ENCODE peak calls at places on chromosomes 16 and 17, in four cellular contexts. One of them, this sample, is unnamed.

GRCh38 chr16:49495596-49496355 is 122.2 kb downstream of the C16orf78 start:
- DNase-seq in tibial artery: no peak
- DNase-seq in CD8-positive, alpha-beta memory T cell: no peak
- DNase-seq in mammary epithelial cell: no peak
- DNase-seq in this sample: no peak

GRCh38 chr17:27628376-27628775 is 2.6 kb upstream of the LGALS9 start:
- DNase-seq in tibial artery: no peak
- DNase-seq in CD8-positive, alpha-beta memory T cell: no peak
- DNase-seq in mammary epithelial cell: no peak
- DNase-seq in this sample: no peak

GRCh38 chr16:29868396-29868795 is 5.4 kb upstream of the CDIPT start:
- DNase-seq in tibial artery: no peak
- DNase-seq in CD8-positive, alpha-beta memory T cell: no peak
- DNase-seq in mammary epithelial cell: no peak
- DNase-seq in this sample: no peak

GRCh38 chr17:17779015-17779611 is 57.7 kb downstream of the SREBF1 start:
- DNase-seq in tibial artery: no peak
- DNase-seq in CD8-positive, alpha-beta memory T cell: no peak
- DNase-seq in mammary epithelial cell: no peak
- DNase-seq in this sample: no peak

GRCh38 chr17:60817187-60817586 is 139.5 kb downstream of the BCAS3 start:
- DNase-seq in tibial artery: no peak
- DNase-seq in CD8-positive, alpha-beta memory T cell: no peak
- DNase-seq in mammary epithelial cell: peak; percentile 66
- DNase-seq in this sample: peak; percentile 49

GRCh38 chr16:48271728-48272127 is 24.4 kb upstream of the ABCC11 start:
- DNase-seq in tibial artery: no peak
- DNase-seq in CD8-positive, alpha-beta memory T cell: no peak
- DNase-seq in mammary epithelial cell: no peak
- DNase-seq in this sample: no peak

GRCh38 chr17:79160980-79161621 is 86.5 kb downstream of the ENGASE start:
- DNase-seq in tibial artery: no peak
- DNase-seq in CD8-positive, alpha-beta memory T cell: no peak
- DNase-seq in mammary epithelial cell: no peak
- DNase-seq in this sample: no peak

GRCh38 chr17:75077490-75078096 is 10.2 kb upstream of the SLC16A5 start:
- DNase-seq in tibial artery: peak; percentile 70
- DNase-seq in CD8-positive, alpha-beta memory T cell: peak; percentile 64
- DNase-seq in mammary epithelial cell: no peak
- DNase-seq in this sample: no peak

GRCh38 chr17:82615084-82616020 is 32.9 kb downstream of the WDR45B start:
- DNase-seq in tibial artery: no peak
- DNase-seq in CD8-positive, alpha-beta memory T cell: no peak
- DNase-seq in mammary epithelial cell: no peak
- DNase-seq in this sample: no peak

GRCh38 chr16:59045496-59045895 is 311.4 kb upstream of the GOT2 start:
- DNase-seq in tibial artery: no peak
- DNase-seq in CD8-positive, alpha-beta memory T cell: no peak
- DNase-seq in mammary epithelial cell: no peak
- DNase-seq in this sample: no peak

GRCh38 chr17:76121932-76122383 is 18.4 kb upstream of the EXOC7 start:
- DNase-seq in tibial artery: no peak
- DNase-seq in CD8-positive, alpha-beta memory T cell: no peak
- DNase-seq in mammary epithelial cell: no peak
- DNase-seq in this sample: no peak

GRCh38 chr16:4033951-4034350 is 82.3 kb downstream of the ADCY9 start:
- DNase-seq in tibial artery: no peak
- DNase-seq in CD8-positive, alpha-beta memory T cell: no peak
- DNase-seq in mammary epithelial cell: no peak
- DNase-seq in this sample: no peak

GRCh38 chr16:12543700-12544476 is 259.8 kb downstream of the CPPED1 start:
- DNase-seq in tibial artery: no peak
- DNase-seq in CD8-positive, alpha-beta memory T cell: no peak
- DNase-seq in mammary epithelial cell: no peak
- DNase-seq in this sample: no peak

GRCh38 chr16:3729161-3730112 is 12.1 kb upstream of the TRAP1 start:
- DNase-seq in tibial artery: no peak
- DNase-seq in CD8-positive, alpha-beta memory T cell: no peak
- DNase-seq in mammary epithelial cell: no peak
- DNase-seq in this sample: no peak

GRCh38 chr16:9102943-9103342 is 11.5 kb downstream of the HAPSTR1 start:
- DNase-seq in tibial artery: no peak
- DNase-seq in CD8-positive, alpha-beta memory T cell: peak; percentile 54
- DNase-seq in mammary epithelial cell: no peak
- DNase-seq in this sample: no peak

GRCh38 chr16:89326721-89327120 is 109.2 kb downstream of the ZNF778 start:
- DNase-seq in tibial artery: no peak
- DNase-seq in CD8-positive, alpha-beta memory T cell: peak; percentile 16
- DNase-seq in mammary epithelial cell: no peak
- DNase-seq in this sample: no peak

GRCh38 chr16:27199747-27200146 is 3.6 kb upstream of the KDM8 start:
- DNase-seq in tibial artery: no peak
- DNase-seq in CD8-positive, alpha-beta memory T cell: no peak
- DNase-seq in mammary epithelial cell: peak; percentile 42
- DNase-seq in this sample: peak; percentile 20

GRCh38 chr17:10598620-10599019 is 49.2 kb upstream of the MYH2 start:
- DNase-seq in tibial artery: no peak
- DNase-seq in CD8-positive, alpha-beta memory T cell: no peak
- DNase-seq in mammary epithelial cell: no peak
- DNase-seq in this sample: no peak

GRCh38 chr16:66937725-66938337 is 2.5 kb downstream of the CES2 start:
- DNase-seq in tibial artery: no peak
- DNase-seq in CD8-positive, alpha-beta memory T cell: no peak
- DNase-seq in mammary epithelial cell: no peak
- DNase-seq in this sample: no peak

GRCh38 chr17:72587773-72588511 is 467.1 kb downstream of the SOX9 start:
- DNase-seq in tibial artery: no peak
- DNase-seq in CD8-positive, alpha-beta memory T cell: no peak
- DNase-seq in mammary epithelial cell: peak; percentile 65
- DNase-seq in this sample: no peak

GRCh38 chr16:12901597-12902436 is at the start of gene SHISA9:
- DNase-seq in tibial artery: no peak
- DNase-seq in CD8-positive, alpha-beta memory T cell: no peak
- DNase-seq in mammary epithelial cell: peak; percentile 39
- DNase-seq in this sample: no peak

GRCh38 chr17:58398574-58399266 is 18.6 kb downstream of the RNF43 start:
- DNase-seq in tibial artery: no peak
- DNase-seq in CD8-positive, alpha-beta memory T cell: no peak
- DNase-seq in mammary epithelial cell: no peak
- DNase-seq in this sample: no peak

GRCh38 chr17:56600246-56600645 is 6.7 kb downstream of the NOG start:
- DNase-seq in tibial artery: no peak
- DNase-seq in CD8-positive, alpha-beta memory T cell: no peak
- DNase-seq in mammary epithelial cell: no peak
- DNase-seq in this sample: no peak

GRCh38 chr16:73116576-73116975 is 68.6 kb upstream of the ZFHX3 start:
- DNase-seq in tibial artery: no peak
- DNase-seq in CD8-positive, alpha-beta memory T cell: no peak
- DNase-seq in mammary epithelial cell: no peak
- DNase-seq in this sample: no peak

GRCh38 chr16:84084570-84085270 is 32.0 kb downstream of the MBTPS1 start:
- DNase-seq in tibial artery: no peak
- DNase-seq in CD8-positive, alpha-beta memory T cell: peak; percentile 81
- DNase-seq in mammary epithelial cell: peak; percentile 44
- DNase-seq in this sample: peak; percentile 51

GRCh38 chr16:89615596-89616090 is 2.2 kb downstream of the DPEP1 start:
- DNase-seq in tibial artery: no peak
- DNase-seq in CD8-positive, alpha-beta memory T cell: no peak
- DNase-seq in mammary epithelial cell: no peak
- DNase-seq in this sample: no peak

GRCh38 chr17:51128089-51128488 is 7.4 kb upstream of the SPAG9 start:
- DNase-seq in tibial artery: no peak
- DNase-seq in CD8-positive, alpha-beta memory T cell: no peak
- DNase-seq in mammary epithelial cell: no peak
- DNase-seq in this sample: no peak

GRCh38 chr17:45096141-45096540 is 35.0 kb downstream of the NMT1 start:
- DNase-seq in tibial artery: no peak
- DNase-seq in CD8-positive, alpha-beta memory T cell: no peak
- DNase-seq in mammary epithelial cell: peak; percentile 20
- DNase-seq in this sample: peak; percentile 39

GRCh38 chr16:3952342-3953131 is 72.0 kb upstream of the CREBBP start:
- DNase-seq in tibial artery: peak; percentile 94
- DNase-seq in CD8-positive, alpha-beta memory T cell: no peak
- DNase-seq in mammary epithelial cell: no peak
- DNase-seq in this sample: peak; percentile 84

GRCh38 chr16:68417711-68418301 is 30.5 kb downstream of the SMPD3 start:
- DNase-seq in tibial artery: no peak
- DNase-seq in CD8-positive, alpha-beta memory T cell: peak; percentile 88
- DNase-seq in mammary epithelial cell: peak; percentile 66
- DNase-seq in this sample: no peak

GRCh38 chr16:77480671-77481315 is 46.0 kb upstream of the ADAMTS18 start:
- DNase-seq in tibial artery: peak; percentile 26
- DNase-seq in CD8-positive, alpha-beta memory T cell: no peak
- DNase-seq in mammary epithelial cell: no peak
- DNase-seq in this sample: no peak

DNA sequence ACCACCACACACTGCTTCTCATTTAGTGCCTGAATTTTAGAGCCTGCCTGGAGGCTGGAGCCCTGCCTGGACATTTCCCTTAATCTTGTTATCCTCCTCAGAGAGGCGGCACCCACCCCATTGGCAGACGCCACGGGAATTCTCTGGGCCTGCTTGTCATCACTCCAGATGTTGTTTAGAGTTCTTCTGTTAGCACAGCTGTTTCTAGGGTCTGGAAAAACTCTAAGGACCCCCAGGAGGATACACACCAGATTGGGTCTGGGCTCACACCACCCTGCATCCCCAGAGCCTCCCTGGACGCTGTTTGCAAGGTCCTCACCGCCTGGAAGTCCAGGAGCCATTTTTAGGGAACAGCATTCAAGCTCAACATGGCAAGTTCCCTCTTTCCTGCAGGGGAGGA is 565 bp upstream of the XAF1 start:
- DNase-seq in tibial artery: peak; percentile 44
- DNase-seq in CD8-positive, alpha-beta memory T cell: no peak
- DNase-seq in mammary epithelial cell: no peak
- DNase-seq in this sample: no peak
- H3K4me1 ChIP-seq in tibial artery: peaks cover 53% of the 10 kb centered on the region
- H3K4me1 ChIP-seq in CD8-positive, alpha-beta memory T cell: peaks cover 42% of the 10 kb centered on the region
- H3K4me1 ChIP-seq in mammary epithelial cell: peaks cover 24% of the 10 kb centered on the region
- H3K4me1 ChIP-seq in this sample: peaks cover 53% of the 10 kb centered on the region

GRCh38 chr17:8225813-8226535 is 15.6 kb upstream of the AURKB start:
- DNase-seq in tibial artery: peak; percentile 60
- DNase-seq in CD8-positive, alpha-beta memory T cell: peak; percentile 77
- DNase-seq in mammary epithelial cell: peak; percentile 75
- DNase-seq in this sample: peak; percentile 86

GRCh38 chr17:8227238-8227581 is 16.8 kb upstream of the AURKB start:
- DNase-seq in tibial artery: no peak
- DNase-seq in CD8-positive, alpha-beta memory T cell: no peak
- DNase-seq in mammary epithelial cell: no peak
- DNase-seq in this sample: no peak

GRCh38 chr17:8223356-8224063 is 13.1 kb upstream of the AURKB start:
- DNase-seq in tibial artery: peak; percentile 69
- DNase-seq in CD8-positive, alpha-beta memory T cell: peak; percentile 70
- DNase-seq in mammary epithelial cell: no peak
- DNase-seq in this sample: peak; percentile 70

GRCh38 chr17:8224891-8225812 is 14.8 kb upstream of the AURKB start:
- DNase-seq in tibial artery: no peak
- DNase-seq in CD8-positive, alpha-beta memory T cell: no peak
- DNase-seq in mammary epithelial cell: no peak
- DNase-seq in this sample: no peak

GRCh38 chr17:8226536-8227237 is 16.3 kb upstream of the AURKB start:
- DNase-seq in tibial artery: peak; percentile 83
- DNase-seq in CD8-positive, alpha-beta memory T cell: peak; percentile 50
- DNase-seq in mammary epithelial cell: peak; percentile 89
- DNase-seq in this sample: peak; percentile 97
- H3K4me3 ChIP-seq in tibial artery: peak overlapping the region; percentile 30
- H3K4me3 ChIP-seq in CD8-positive, alpha-beta memory T cell: peak overlapping the region; percentile 40
- H3K4me3 ChIP-seq in mammary epithelial cell: peak overlapping the region; percentile 24
- H3K4me3 ChIP-seq in this sample: peak overlapping the region; percentile 36

DNA sequence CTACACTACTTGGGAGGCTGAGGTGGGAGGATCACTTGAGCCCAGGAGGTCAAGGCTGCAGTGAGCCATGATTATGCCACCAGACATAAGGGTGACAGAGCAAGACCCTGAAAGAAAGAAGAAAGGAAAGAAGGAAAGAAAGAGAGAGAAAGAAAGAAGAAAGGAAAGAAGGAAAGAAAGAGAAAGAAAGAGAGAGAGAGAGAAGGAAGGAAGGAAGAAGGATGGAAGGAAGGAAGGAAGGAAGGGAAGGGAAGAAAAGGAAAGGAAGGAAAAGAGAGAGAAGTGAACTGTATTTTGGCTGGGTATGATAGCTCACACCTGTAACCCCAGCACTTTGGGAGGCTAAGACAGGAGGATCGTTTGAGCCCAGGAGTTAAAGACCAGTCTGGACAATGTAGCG is 24.3 kb upstream of the PYY start:
- DNase-seq in tibial artery: no peak
- DNase-seq in CD8-positive, alpha-beta memory T cell: no peak
- DNase-seq in mammary epithelial cell: no peak
- DNase-seq in this sample: no peak
- H3K4me1 ChIP-seq in tibial artery: no peaks in the 10 kb centered on the region
- H3K4me1 ChIP-seq in CD8-positive, alpha-beta memory T cell: no peaks in the 10 kb centered on the region
- H3K4me1 ChIP-seq in mammary epithelial cell: no peaks in the 10 kb centered on the region
- H3K4me1 ChIP-seq in this sample: no peaks in the 10 kb centered on the region

GRCh38 chr17:48294989-48295892 is 134.8 kb downstream of the SKAP1 start:
- DNase-seq in tibial artery: no peak
- DNase-seq in CD8-positive, alpha-beta memory T cell: no peak
- DNase-seq in mammary epithelial cell: no peak
- DNase-seq in this sample: no peak
- H3K4me3 ChIP-seq in tibial artery: no peak overlapping the region
- H3K4me3 ChIP-seq in CD8-positive, alpha-beta memory T cell: peak overlapping the region; percentile 31
- H3K4me3 ChIP-seq in mammary epithelial cell: no peak overlapping the region
- H3K4me3 ChIP-seq in this sample: no peak overlapping the region

GRCh38 chr16:56116577-56116964 is 74.7 kb upstream of the GNAO1 start:
- DNase-seq in tibial artery: no peak
- DNase-seq in CD8-positive, alpha-beta memory T cell: no peak
- DNase-seq in mammary epithelial cell: no peak
- DNase-seq in this sample: no peak

GRCh38 chr16:56119138-56119537 is 72.2 kb upstream of the GNAO1 start:
- DNase-seq in tibial artery: no peak
- DNase-seq in CD8-positive, alpha-beta memory T cell: no peak
- DNase-seq in mammary epithelial cell: no peak
- DNase-seq in this sample: no peak

GRCh38 chr16:56122251-56122650 is 69.0 kb upstream of the GNAO1 start:
- DNase-seq in tibial artery: no peak
- DNase-seq in CD8-positive, alpha-beta memory T cell: no peak
- DNase-seq in mammary epithelial cell: no peak
- DNase-seq in this sample: no peak

GRCh38 chr16:56120447-56121155 is 70.7 kb upstream of the GNAO1 start:
- DNase-seq in tibial artery: no peak
- DNase-seq in CD8-positive, alpha-beta memory T cell: no peak
- DNase-seq in mammary epithelial cell: no peak
- DNase-seq in this sample: no peak

DNA sequence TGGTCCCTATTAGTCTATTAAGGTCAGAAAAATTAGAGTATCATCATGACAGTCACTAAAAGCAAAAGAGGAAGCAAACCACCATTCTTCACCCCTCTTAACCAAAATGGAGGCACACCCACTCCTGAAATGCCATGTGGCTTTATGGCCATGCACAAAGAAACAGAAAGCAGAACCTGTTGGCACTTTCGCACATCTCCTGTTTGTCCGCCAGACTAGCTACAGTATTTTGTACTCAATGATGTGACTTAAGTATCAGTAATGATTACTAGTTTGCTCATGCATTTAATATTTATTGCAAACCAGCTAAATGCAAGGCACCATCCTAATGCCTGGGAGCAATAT is 70.2 kb upstream of the GNAO1 start:
- DNase-seq in tibial artery: no peak
- DNase-seq in CD8-positive, alpha-beta memory T cell: no peak
- DNase-seq in mammary epithelial cell: no peak
- DNase-seq in this sample: no peak
- H3K4me1 ChIP-seq in tibial artery: no peaks in the 10 kb centered on the region
- H3K4me1 ChIP-seq in CD8-positive, alpha-beta memory T cell: no peaks in the 10 kb centered on the region
- H3K4me1 ChIP-seq in mammary epithelial cell: no peaks in the 10 kb centered on the region
- H3K4me1 ChIP-seq in this sample: no peaks in the 10 kb centered on the region